ENCODE peak calls at places on chromosomes 1 and 21, in four cellular contexts. B is HepG2, P is stomach, M is K562. Q is an unnamed sample.

GRCh38 chr1:169110691-169111447 is 4.4 kb downstream of the ATP1B1 start:
- DNase-seq in M (no peak), P (no peak), B (no peak), Q (peak; percentile 35)

GRCh38 chr1:92410706-92411105 is 76.0 kb downstream of the GFI1 start:
- DNase-seq in B (no peak), M (peak; percentile 41), P (no peak), Q (peak; percentile 32)

GRCh38 chr1:28927442-28928305 is 13.3 kb downstream of the EPB41 start:
- DNase-seq in M (peak; percentile 39), P (no peak), B (no peak), Q (no peak)

GRCh38 chr1:28340221-28340974 is 11.6 kb downstream of the MED18 start:
- DNase-seq in M (no peak), P (no peak), B (no peak), Q (no peak)

GRCh38 chr1:245742891-245743290 is 588.1 kb downstream of the KIF26B start:
- DNase-seq in M (no peak), P (no peak), B (no peak), Q (no peak)

GRCh38 chr1:225156254-225156653 is 226.8 kb downstream of the DNAH14 start:
- DNase-seq in B (no peak), P (no peak), M (no peak), Q (no peak)

GRCh38 chr1:79974659-79975058 is 968.1 kb upstream of the ADGRL4 start:
- DNase-seq in M (no peak), P (no peak), B (no peak), Q (no peak)

GRCh38 chr1:230682274-230682673 is 31.6 kb downstream of the AGT start:
- DNase-seq in P (no peak), B (no peak), M (peak; percentile 35), Q (no peak)

GRCh38 chr1:156488566-156489165 is 11.9 kb downstream of the MEF2D start:
- DNase-seq in P (no peak), M (no peak), B (no peak), Q (peak; percentile 70)

GRCh38 chr1:33327587-33328325 is 6.9 kb upstream of the A3GALT2 start:
- DNase-seq in M (no peak), B (no peak), P (peak; percentile 69), Q (peak; percentile 35)

GRCh38 chr1:211532086-211532439 is 40.1 kb upstream of the RD3 start:
- DNase-seq in P (no peak), M (no peak), B (no peak), Q (no peak)

GRCh38 chr1:209688746-209689234 is 13.6 kb downstream of the G0S2 start:
- DNase-seq in B (no peak), M (peak; percentile 13), P (no peak), Q (no peak)

GRCh38 chr1:42956739-42957138 is 1.9 kb downstream of the SLC2A1 start:
- DNase-seq in M (no peak), P (no peak), B (no peak), Q (no peak)

GRCh38 chr1:232131715-232132391 is 498.1 kb downstream of the SIPA1L2 start:
- DNase-seq in M (no peak), P (no peak), B (no peak), Q (no peak)

GRCh38 chr1:245879091-245879490 is 628.0 kb downstream of the SMYD3 start:
- DNase-seq in P (no peak), M (peak; percentile 14), B (no peak), Q (no peak)

GRCh38 chr1:117897551-117897950 is 31.9 kb downstream of the GDAP2 start:
- DNase-seq in M (no peak), B (no peak), P (no peak), Q (no peak)

GRCh38 chr1:180893614-180894013 is 19.1 kb upstream of the KIAA1614 start:
- DNase-seq in M (no peak), B (no peak), P (no peak), Q (no peak)

GRCh38 chr21:38945536-38946245 is 140.0 kb downstream of the ETS2 start:
- DNase-seq in B (no peak), P (no peak), M (no peak), Q (no peak)

GRCh38 chr1:49306507-49307070 is 529.9 kb upstream of the BEND5 start:
- DNase-seq in M (no peak), P (no peak), B (no peak), Q (no peak)

GRCh38 chr1:16218014-16218673 is 5.7 kb upstream of the ARHGEF19 start:
- DNase-seq in B (no peak), P (no peak), M (no peak), Q (peak; percentile 54)

GRCh38 chr1:16215882-16216753 is 3.7 kb upstream of the ARHGEF19 start:
- DNase-seq in M (peak; percentile 99), P (peak; percentile 88), B (peak; percentile 61), Q (peak; percentile 94)

GRCh38 chr1:16218674-16219071 is 6.2 kb upstream of the ARHGEF19 start:
- DNase-seq in M (no peak), B (no peak), P (no peak), Q (no peak)

GRCh38 chr1:16220101-16220500 is 7.6 kb upstream of the ARHGEF19 start:
- DNase-seq in B (no peak), M (no peak), P (no peak), Q (no peak)

DNA sequence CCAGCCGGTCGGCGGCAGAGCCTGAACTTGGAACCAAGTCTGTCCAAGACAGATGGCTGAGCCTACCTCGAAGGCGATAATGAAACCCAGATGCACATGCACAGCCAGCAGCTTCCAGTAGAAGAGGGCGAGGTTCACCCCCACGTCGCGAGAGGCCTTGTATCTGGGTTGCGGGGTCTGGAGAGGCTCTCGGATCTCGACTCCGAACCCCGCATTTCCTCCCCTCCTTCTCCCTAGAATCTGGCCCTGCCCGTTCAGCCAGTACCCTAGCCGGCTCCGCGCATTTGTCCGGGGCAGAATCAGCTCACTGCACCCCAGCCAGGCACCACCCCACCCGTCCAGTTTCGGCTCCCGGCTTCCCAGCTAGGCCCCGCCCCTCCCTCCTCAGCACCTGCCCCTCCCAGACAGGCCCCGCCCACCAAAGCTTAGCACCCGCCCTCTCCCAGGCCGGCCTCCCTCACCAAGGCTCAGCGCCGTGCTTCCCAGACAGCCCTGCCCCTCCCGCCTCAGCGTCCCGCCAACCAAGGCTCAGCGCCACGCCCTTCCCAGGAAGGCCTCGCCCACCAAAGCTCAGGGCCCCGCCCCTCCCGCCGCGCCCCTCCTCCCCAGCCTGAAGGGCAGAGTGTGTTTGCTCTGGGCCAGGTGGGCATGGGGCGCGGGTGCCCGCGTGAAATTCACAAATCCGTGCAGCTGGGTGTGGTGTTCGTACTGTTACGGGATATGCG is 4.8 kb upstream of the ARHGEF19 start:
- DNase-seq in P (peak; percentile 100), M (peak; percentile 99), B (peak; percentile 88), Q (peak; percentile 100)
- TF ChIP-seq POLR2AphosphoS5 in P (peak; percentile 35), M (no peak), B (no peak), Q (peak; percentile 9)

DNA sequence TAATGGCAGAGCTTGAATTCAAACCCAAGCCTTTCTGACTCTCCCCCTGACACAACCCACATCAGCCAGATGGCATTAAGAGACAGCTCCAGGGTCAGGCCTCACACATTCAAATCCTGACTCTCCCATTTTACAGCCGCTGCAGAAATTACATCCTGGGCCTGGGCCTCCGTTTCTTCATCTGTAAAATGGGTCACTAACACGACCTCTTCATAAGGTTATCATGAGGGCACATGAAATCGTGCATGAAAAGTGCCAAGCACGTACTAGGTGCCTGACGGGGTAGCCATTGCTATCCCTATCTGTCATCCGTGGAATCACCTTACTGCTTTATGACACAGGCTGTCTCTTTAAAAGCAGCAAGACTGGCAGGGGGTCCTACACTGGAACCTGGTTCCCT is 19.8 kb upstream of the CASZ1 start:
- DNase-seq in M (no peak), B (no peak), P (no peak), Q (no peak)
- TF ChIP-seq EP300 in M (no peak), B (no peak), P (no peak), Q (no peak)

DNA sequence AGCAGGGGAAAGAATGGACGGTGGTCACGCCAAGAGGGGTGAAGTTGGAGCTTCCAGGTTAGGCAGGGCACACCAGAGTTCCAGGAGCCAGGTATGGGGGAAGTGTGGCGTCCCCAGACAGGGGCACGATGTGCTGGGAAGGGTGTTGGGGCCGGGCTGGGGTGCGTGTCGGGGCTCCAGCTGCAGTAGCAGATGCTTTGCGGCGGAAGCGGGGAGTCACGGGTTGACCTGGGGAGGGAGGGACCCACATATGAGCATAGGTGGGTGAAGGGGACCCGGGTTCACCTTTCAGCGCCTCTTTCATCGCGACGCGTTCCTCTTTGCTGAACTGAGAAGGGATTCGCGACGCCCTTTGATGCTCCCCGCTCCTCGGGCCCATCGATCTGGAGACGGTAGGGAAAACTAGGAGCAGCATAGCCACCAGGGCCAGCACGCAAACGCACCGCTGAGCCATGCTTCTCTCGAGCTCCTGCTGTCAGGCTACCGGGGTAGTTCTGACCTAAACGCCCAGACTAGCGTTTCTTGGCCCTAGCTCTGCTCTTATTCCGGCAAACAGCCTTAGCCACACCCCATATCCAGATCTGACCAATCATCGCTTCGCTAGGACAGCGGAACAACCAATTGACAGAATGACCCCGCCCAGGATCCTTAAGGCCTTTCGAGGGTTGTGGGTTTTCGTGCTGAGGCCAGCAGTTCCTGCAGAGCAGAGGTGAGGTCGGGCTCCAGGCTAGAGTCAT is at the start of gene PM20D1:
- DNase-seq in P (peak; percentile 67), M (peak; percentile 68), B (no peak), Q (peak; percentile 74)
- TF ChIP-seq POLR2AphosphoS5 in P (peak; percentile 32), M (no peak), B (no peak), Q (no peak)

GRCh38 chr1:234533975-234534876 is 55.2 kb upstream of the TARBP1 start:
- DNase-seq in M (no peak), B (no peak), P (peak; percentile 85), Q (peak; percentile 80)

GRCh38 chr1:234536756-234537155 is 57.8 kb upstream of the TARBP1 start:
- DNase-seq in M (no peak), P (no peak), B (no peak), Q (no peak)

GRCh38 chr1:234535208-234535607 is 56.2 kb upstream of the TARBP1 start:
- DNase-seq in M (no peak), B (no peak), P (no peak), Q (no peak)

GRCh38 chr1:234537236-234537635 is 58.3 kb upstream of the TARBP1 start:
- DNase-seq in P (no peak), B (no peak), M (no peak), Q (no peak)

GRCh38 chr1:234535763-234536515 is 57.0 kb upstream of the TARBP1 start:
- DNase-seq in B (no peak), M (no peak), P (peak; percentile 63), Q (peak; percentile 48)
- TF ChIP-seq EP300 in B (no peak), M (no peak), P (peak; percentile 86), Q (peak; percentile 39)

GRCh38 chr1:8985915-8986813 is 40.1 kb downstream of the SLC2A7 start:
- DNase-seq in P (peak; percentile 88), M (no peak), B (peak; percentile 55), Q (peak; percentile 80)
- TF ChIP-seq POLR2AphosphoS5 in P (no peak), M (no peak), B (no peak), Q (peak; percentile 61)

GRCh38 chr1:204725821-204726448 is 40.4 kb upstream of the LRRN2 start:
- DNase-seq in B (peak; percentile 19), M (no peak), P (no peak), Q (no peak)

GRCh38 chr1:204716687-204717086 is 31.1 kb upstream of the LRRN2 start:
- DNase-seq in P (no peak), B (peak; percentile 20), M (no peak), Q (no peak)

GRCh38 chr1:204726478-204726877 is 40.9 kb upstream of the LRRN2 start:
- DNase-seq in M (no peak), P (no peak), B (peak; percentile 51), Q (no peak)

GRCh38 chr1:204723131-204723787 is 37.7 kb upstream of the LRRN2 start:
- DNase-seq in M (no peak), B (no peak), P (no peak), Q (no peak)

GRCh38 chr1:204721378-204722041 is 36.0 kb upstream of the LRRN2 start:
- DNase-seq in M (no peak), B (no peak), P (no peak), Q (no peak)
- TF ChIP-seq EP300 in M (no peak), B (no peak), P (no peak), Q (no peak)

Q was measured in transverse colon.